ENCODE peak calls at places on chromosome 6, in eight cellular contexts. N is aorta, X is right cardiac atrium, D is breast epithelium, B is sigmoid colon, G is ovary, R is testis, P is spleen. K is an unnamed sample.

GRCh38 chr6:95742895-95743294 is 165.6 kb downstream of the MANEA start:
- DNase-seq in N (no peak), X (no peak), D (no peak), B (no peak), G (no peak), R (no peak), P (no peak), K (no peak)

GRCh38 chr6:148758492-148758891 is 11.7 kb downstream of the UST start:
- DNase-seq in N (no peak), X (no peak), D (no peak), B (no peak), G (no peak), R (no peak), P (peak; percentile 76), K (no peak)

GRCh38 chr6:121520337-121521163 is 85.1 kb downstream of the GJA1 start:
- DNase-seq in N (no peak), X (no peak), D (no peak), B (no peak), G (no peak), R (no peak), P (no peak), K (no peak)

GRCh38 chr6:168676552-168677317 is 235.8 kb downstream of the SMOC2 start:
- DNase-seq in N (no peak), X (no peak), D (no peak), B (no peak), G (no peak), R (no peak), P (no peak), K (no peak)

GRCh38 chr6:43399932-43400487 is 27.3 kb upstream of the ABCC10 start:
- DNase-seq in N (no peak), X (no peak), D (no peak), B (no peak), G (no peak), R (no peak), P (no peak), K (no peak)

GRCh38 chr6:53128842-53129241 is 19.8 kb downstream of the GCM1 start:
- DNase-seq in N (no peak), X (no peak), D (no peak), B (no peak), G (no peak), R (no peak), P (no peak), K (no peak)

GRCh38 chr6:163083141-163083540 is 331.4 kb upstream of the QKI start:
- DNase-seq in N (no peak), X (no peak), D (no peak), B (no peak), G (no peak), R (no peak), P (no peak), K (no peak)

GRCh38 chr6:339480-339879 is 47.2 kb downstream of the DUSP22 start:
- DNase-seq in N (no peak), X (no peak), D (no peak), B (no peak), G (no peak), R (no peak), P (no peak), K (no peak)

GRCh38 chr6:36075656-36076055 is 48.0 kb downstream of the MAPK14 start:
- DNase-seq in N (no peak), X (no peak), D (no peak), B (no peak), G (no peak), R (no peak), P (no peak), K (no peak)

GRCh38 chr6:163985710-163986109 is 571.2 kb downstream of the QKI start:
- DNase-seq in N (no peak), X (no peak), D (no peak), B (no peak), G (no peak), R (no peak), P (no peak), K (peak; percentile 88)

GRCh38 chr6:42372699-42373098 is 79.0 kb downstream of the TRERF1 start:
- DNase-seq in N (no peak), X (no peak), D (no peak), B (no peak), G (no peak), R (no peak), P (no peak), K (no peak)

GRCh38 chr6:41426438-41426851 is 91.0 kb downstream of the NCR2 start:
- DNase-seq in N (no peak), X (no peak), D (no peak), B (no peak), G (no peak), R (no peak), P (no peak), K (no peak)

GRCh38 chr6:1846611-1847010 is 236.9 kb downstream of the FOXC1 start:
- DNase-seq in N (no peak), X (no peak), D (no peak), B (no peak), G (no peak), R (no peak), P (no peak), K (no peak)

GRCh38 chr6:53718597-53719460 is 53.3 kb upstream of the KLHL31 start:
- DNase-seq in N (no peak), X (no peak), D (no peak), B (no peak), G (peak; percentile 19), R (peak; percentile 76), P (no peak), K (no peak)

GRCh38 chr6:117494694-117495318 is 12.3 kb downstream of the DCBLD1 start:
- DNase-seq in N (no peak), X (no peak), D (no peak), B (no peak), G (no peak), R (no peak), P (no peak), K (no peak)

GRCh38 chr6:73798592-73798991 is 102.6 kb downstream of the CD109 start:
- DNase-seq in N (no peak), X (peak; percentile 14), D (peak; percentile 21), B (peak; percentile 86), G (no peak), R (no peak), P (no peak), K (no peak)

GRCh38 chr6:13985663-13986325 is 61.0 kb downstream of the RNF182 start:
- DNase-seq in N (no peak), X (no peak), D (no peak), B (no peak), G (no peak), R (no peak), P (no peak), K (no peak)

GRCh38 chr6:39876111-39876510 is 58.2 kb downstream of the MOCS1 start:
- DNase-seq in N (no peak), X (no peak), D (no peak), B (no peak), G (no peak), R (no peak), P (no peak), K (no peak)

GRCh38 chr6:106751501-106752252 is 122.3 kb downstream of the QRSL1 start:
- DNase-seq in N (no peak), X (no peak), D (no peak), B (no peak), G (no peak), R (no peak), P (no peak), K (no peak)

GRCh38 chr6:67933278-67933677 is 701.8 kb upstream of the ADGRB3 start:
- DNase-seq in N (no peak), X (no peak), D (no peak), B (no peak), G (no peak), R (peak; percentile 15), P (no peak), K (no peak)

GRCh38 chr6:38273325-38273724 is 366.4 kb downstream of the BTBD9 start:
- DNase-seq in N (no peak), X (no peak), D (no peak), B (no peak), G (no peak), R (no peak), P (no peak), K (no peak)

GRCh38 chr6:167200806-167201205 is 43.0 kb upstream of the GPR31 start:
- DNase-seq in N (no peak), X (no peak), D (no peak), B (no peak), G (no peak), R (no peak), P (no peak), K (no peak)

GRCh38 chr6:79335133-79335674 is 100.7 kb upstream of the HMGN3 start:
- DNase-seq in N (no peak), X (no peak), D (no peak), B (no peak), G (no peak), R (no peak), P (no peak), K (no peak)

GRCh38 chr6:4829089-4829488 is 52.9 kb downstream of the CDYL start:
- DNase-seq in N (no peak), X (no peak), D (no peak), B (no peak), G (no peak), R (no peak), P (no peak), K (no peak)
- H3K9me3 ChIP-seq in N (peaks cover 2% of the 10 kb centered on the region), X (peaks cover 3% of the 10 kb centered on the region), D (peaks cover 43% of the 10 kb centered on the region), B (peaks cover 8% of the 10 kb centered on the region), G (peaks cover 5% of the 10 kb centered on the region), R (no peaks in the 10 kb centered on the region), P (peaks cover 45% of the 10 kb centered on the region), K (no peaks in the 10 kb centered on the region)

GRCh38 chr6:111804627-111805235 is 68.5 kb downstream of the FYN start:
- DNase-seq in N (no peak), X (peak; percentile 33), D (no peak), B (no peak), G (no peak), R (no peak), P (no peak), K (no peak)
- H3K4me1 ChIP-seq in N (no peaks in the 10 kb centered on the region), X (peaks cover 11% of the 10 kb centered on the region), D (no peaks in the 10 kb centered on the region), B (peaks cover 33% of the 10 kb centered on the region), G (peaks cover 4% of the 10 kb centered on the region), R (peaks cover 5% of the 10 kb centered on the region), P (peaks cover 67% of the 10 kb centered on the region), K (peaks cover 36% of the 10 kb centered on the region)

GRCh38 chr6:31144296-31144969 is 5.6 kb upstream of the PSORS1C2 start:
- DNase-seq in N (no peak), X (no peak), D (no peak), B (no peak), G (no peak), R (no peak), P (no peak), K (no peak)
- H3K27ac ChIP-seq in N (no peak overlapping the region), X (no peak overlapping the region), D (peak overlapping the region; percentile 55), B (no peak overlapping the region), G (no peak overlapping the region), R (no peak overlapping the region), P (no peak overlapping the region), K (no peak overlapping the region)

GRCh38 chr6:135871878-135872277 is 20.4 kb downstream of the PDE7B start:
- DNase-seq in N (no peak), X (no peak), D (no peak), B (no peak), G (no peak), R (no peak), P (no peak), K (no peak)

GRCh38 chr6:135870722-135871121 is 19.2 kb downstream of the PDE7B start:
- DNase-seq in N (no peak), X (no peak), D (no peak), B (no peak), G (no peak), R (no peak), P (no peak), K (no peak)

GRCh38 chr6:135869857-135870256 is 18.4 kb downstream of the PDE7B start:
- DNase-seq in N (no peak), X (no peak), D (no peak), B (no peak), G (no peak), R (no peak), P (no peak), K (no peak)

GRCh38 chr6:135867332-135867731 is 15.8 kb downstream of the PDE7B start:
- DNase-seq in N (no peak), X (no peak), D (no peak), B (no peak), G (no peak), R (no peak), P (no peak), K (no peak)

GRCh38 chr6:135871296-135871695 is 19.8 kb downstream of the PDE7B start:
- DNase-seq in N (no peak), X (no peak), D (no peak), B (no peak), G (no peak), R (no peak), P (no peak), K (no peak)
- H3K9me3 ChIP-seq in N (no peaks in the 10 kb centered on the region), X (no peaks in the 10 kb centered on the region), D (no peaks in the 10 kb centered on the region), B (no peaks in the 10 kb centered on the region), G (no peaks in the 10 kb centered on the region), R (no peaks in the 10 kb centered on the region), P (no peaks in the 10 kb centered on the region), K (no peaks in the 10 kb centered on the region)